ENCODE peak calls at places on chromosomes 13 and 19, in six cellular contexts. T, Z, M, S, Y and D are unnamed samples.

GRCh38 chr19:34261335-34262109 is 7.2 kb downstream of the GARRE1 start:
- DNase-seq in Y (no peak), S (no peak), T (no peak), Z (no peak), M (no peak), D (no peak)

GRCh38 chr13:99174533-99175100 is 26.0 kb upstream of the UBAC2 start:
- DNase-seq in Y (no peak), M (no peak), T (no peak), S (no peak), Z (no peak), D (no peak)

GRCh38 chr19:4069331-4069959 is 2.7 kb upstream of the ZBTB7A start:
- DNase-seq in M (no peak), S (peak), Z (no peak), T (peak), Y (no peak), D (no peak)

GRCh38 chr19:17953869-17954268 is 13.0 kb upstream of the KCNN1 start:
- DNase-seq in T (no peak), Z (no peak), Y (no peak), M (no peak), S (no peak), D (no peak)

GRCh38 chr19:3699071-3699740 is 1.1 kb downstream of the PIP5K1C start:
- DNase-seq in S (no peak), Y (no peak), Z (no peak), T (peak), M (no peak), D (peak)

GRCh38 chr13:39641645-39642044 is 13.8 kb upstream of the COG6 start:
- DNase-seq in T (no peak), Y (no peak), S (no peak), Z (no peak), M (no peak), D (no peak)

GRCh38 chr19:49677901-49678674 is 1.0 kb downstream of the PRMT1 start:
- DNase-seq in S (peak), T (peak), Z (peak), M (no peak), Y (peak), D (no peak)

GRCh38 chr19:898663-899062 is 5.4 kb downstream of the RNU6-9 start:
- DNase-seq in S (no peak), Y (no peak), Z (no peak), T (peak), M (no peak), D (no peak)

GRCh38 chr13:98480915-98481510 is 95.9 kb downstream of the STK24 start:
- DNase-seq in M (no peak), S (no peak), T (peak), Z (no peak), Y (no peak), D (no peak)

GRCh38 chr19:47229674-47230121 is 1.3 kb downstream of the BBC3 start:
- DNase-seq in Y (no peak), S (no peak), T (peak), Z (no peak), M (no peak), D (no peak)

GRCh38 chr13:48626726-48627451 is 26.8 kb upstream of the CYSLTR2 start:
- DNase-seq in T (no peak), S (no peak), M (no peak), Z (no peak), Y (no peak), D (no peak)

GRCh38 chr19:6828306-6828697 is 55.8 kb downstream of the VAV1 start:
- DNase-seq in T (no peak), Z (no peak), M (no peak), S (no peak), Y (no peak), D (no peak)

GRCh38 chr19:40755248-40755624 is 4.2 kb downstream of the SNRPA start:
- DNase-seq in S (no peak), T (no peak), Y (no peak), M (no peak), Z (no peak), D (no peak)